ENCODE peak calls at places on chromosomes 11 and 22, in four cellular contexts. M, O, F and W are unnamed samples.

GRCh38 chr22:37484115-37485005 is 1.8 kb downstream of the MFNG start:
- DNase-seq in M (peak), O (peak), F (no peak), W (peak)

GRCh38 chr22:31272522-31273446 is 19.5 kb downstream of the PIK3IP1 start:
- DNase-seq in M (peak), O (no peak), F (peak), W (no peak)

GRCh38 chr11:45107051-45107450 is 39.4 kb upstream of the PRDM11 start:
- DNase-seq in M (peak), O (no peak), F (no peak), W (no peak)

GRCh38 chr22:48711031-48711431 is 1116.6 kb downstream of the BRD1 start:
- DNase-seq in M (no peak), O (no peak), F (no peak), W (no peak)

GRCh38 chr11:112302226-112302868 is 41.7 kb upstream of the PLET1 start:
- DNase-seq in M (no peak), O (no peak), F (peak), W (no peak)

GRCh38 chr11:31645747-31646146 is 136.2 kb downstream of the ELP4 start:
- DNase-seq in M (no peak), O (no peak), F (peak), W (no peak)

GRCh38 chr11:27672836-27673464 is 27.3 kb downstream of the BDNF start:
- DNase-seq in M (no peak), O (no peak), F (no peak), W (no peak)

GRCh38 chr11:111327908-111328624 is 29.7 kb downstream of the POU2AF3 start:
- DNase-seq in M (peak), O (no peak), F (peak), W (no peak)

GRCh38 chr11:68406318-68407313 is 53.9 kb upstream of the PPP6R3 start:
- DNase-seq in M (no peak), O (no peak), F (no peak), W (no peak)

GRCh38 chr22:31106651-31107205 is 640 bp downstream of the SELENOM start:
- DNase-seq in M (no peak), O (no peak), F (peak), W (no peak)

GRCh38 chr11:75468534-75469340 is 35.7 kb upstream of the KLHL35 start:
- DNase-seq in M (no peak), O (no peak), F (no peak), W (no peak)

GRCh38 chr11:18844753-18845367 is 53.3 kb upstream of the PTPN5 start:
- DNase-seq in M (peak), O (no peak), F (peak), W (no peak)

GRCh38 chr11:126799974-126800373 is 200.6 kb downstream of the KIRREL3 start:
- DNase-seq in M (no peak), O (no peak), F (no peak), W (no peak)

GRCh38 chr11:132030896-132031295 is 660.5 kb downstream of the NTM start:
- DNase-seq in M (no peak), O (no peak), F (no peak), W (no peak)

GRCh38 chr11:829116-829945 is 1.6 kb downstream of the CRACR2B start:
- DNase-seq in M (no peak), O (no peak), F (no peak), W (no peak)

GRCh38 chr11:1017269-1018005 is 19.1 kb downstream of the MUC6 start:
- DNase-seq in M (peak), O (no peak), F (peak), W (no peak)

GRCh38 chr11:128616158-128616557 is 28.8 kb upstream of the ETS1 start:
- DNase-seq in M (no peak), O (no peak), F (no peak), W (no peak)

GRCh38 chr11:8363924-8364323 is 100.2 kb upstream of the LMO1 start:
- DNase-seq in M (no peak), O (no peak), F (no peak), W (no peak)

GRCh38 chr11:114399903-114400221 is 449 bp downstream of the C11orf71 start:
- DNase-seq in M (no peak), O (peak), F (no peak), W (no peak)

GRCh38 chr11:83306385-83307080 is 20.4 kb upstream of the CCDC90B start:
- DNase-seq in M (no peak), O (no peak), F (no peak), W (no peak)

GRCh38 chr22:38455530-38456271 is 702 bp upstream of the KCNJ4 start:
- DNase-seq in M (no peak), O (no peak), F (no peak), W (no peak)